ENCODE peak calls at places on chromosome 5, in ten cellular contexts. M is COR-L47, I is cardiac fibroblast, L is D341Med, J is psoas muscle, V is cardiac septum, B is stomach, K is HTR-8/SVneo, T is RPMI7951, N is amniotic epithelial cell. F is an unnamed sample.
A peak's percentile ranks its signal among the peaks of the same experiment; 100 is the strongest.

GRCh38 chr5:109452661-109453060 is 42.9 kb upstream of the PJA2 start:
- DNase-seq in I (no peak), L (no peak), M (no peak), K (no peak), V (no peak), N (no peak), J (no peak), B (no peak), T (no peak), F (no peak)

GRCh38 chr5:154740483-154740882 is 14.7 kb upstream of the LARP1 start:
- DNase-seq in J (peak; percentile 78), L (no peak), K (no peak), I (peak; percentile 62), M (no peak), T (no peak), V (no peak), N (peak; percentile 88), B (peak; percentile 70), F (peak; percentile 63)

GRCh38 chr5:78677777-78678668 is 29.5 kb upstream of the LHFPL2 start:
- DNase-seq in B (no peak), N (peak; percentile 98), V (no peak), J (peak; percentile 76), T (peak; percentile 96), L (no peak), K (peak; percentile 28), I (peak; percentile 98), M (no peak), F (peak; percentile 83)

GRCh38 chr5:179798144-179798770 is 4.5 kb downstream of the LTC4S start:
- DNase-seq in T (no peak), I (no peak), K (no peak), M (no peak), L (no peak), B (no peak), V (no peak), N (no peak), J (no peak), F (no peak)

GRCh38 chr5:9173281-9174048 is 372.4 kb downstream of the SEMA5A start:
- DNase-seq in L (no peak), N (peak; percentile 61), M (no peak), T (peak; percentile 69), I (peak; percentile 96), J (no peak), V (no peak), B (no peak), K (no peak), F (peak; percentile 65)

GRCh38 chr5:168291961-168292782 is 727 bp downstream of the WWC1 start:
- DNase-seq in B (no peak), I (no peak), T (no peak), M (peak; percentile 30), L (peak; percentile 73), K (no peak), J (peak; percentile 45), V (no peak), N (no peak), F (peak; percentile 26)

GRCh38 chr5:155839251-155840037 is 487.5 kb upstream of the SGCD start:
- DNase-seq in L (peak; percentile 48), M (peak; percentile 30), K (no peak), J (no peak), I (no peak), T (peak; percentile 1), V (no peak), B (no peak), N (no peak), F (peak; percentile 12)

GRCh38 chr5:140632366-140633080 is 452 bp downstream of the CD14 start:
- DNase-seq in K (no peak), T (peak; percentile 5), L (no peak), N (peak; percentile 48), V (peak; percentile 78), J (peak; percentile 80), I (peak; percentile 43), B (peak; percentile 58), M (peak; percentile 14), F (peak; percentile 51)

GRCh38 chr5:135456238-135457099 is 4.3 kb upstream of the TIFAB start:
- DNase-seq in I (peak; percentile 89), N (peak; percentile 86), J (no peak), L (no peak), M (no peak), K (peak; percentile 39), T (peak; percentile 93), B (peak; percentile 49), V (peak; percentile 75), F (peak; percentile 91)

GRCh38 chr5:74762599-74762998 is 4.3 kb downstream of the GFM2 start:
- DNase-seq in M (no peak), I (peak; percentile 76), T (peak; percentile 77), L (no peak), V (no peak), B (no peak), J (no peak), K (peak; percentile 51), N (peak; percentile 96), F (peak; percentile 17)

GRCh38 chr5:168366124-168366523 is 74.7 kb downstream of the WWC1 start:
- DNase-seq in M (no peak), B (no peak), T (peak; percentile 62), K (peak; percentile 54), N (peak; percentile 73), L (no peak), V (no peak), J (no peak), I (peak; percentile 53), F (peak; percentile 80)

GRCh38 chr5:59598547-59598874 is 295.0 kb downstream of the PDE4D start:
- DNase-seq in I (no peak), N (no peak), J (no peak), K (no peak), M (no peak), T (peak; percentile 23), L (no peak), V (no peak), B (no peak), F (no peak)

GRCh38 chr5:2536632-2537031 is 214.8 kb downstream of the IRX2 start:
- DNase-seq in K (no peak), N (no peak), I (no peak), T (no peak), M (no peak), V (no peak), J (no peak), B (no peak), L (no peak), F (no peak)

GRCh38 chr5:83197326-83197725 is 120.0 kb downstream of the XRCC4 start:
- DNase-seq in I (no peak), J (no peak), M (peak; percentile 55), N (no peak), K (no peak), V (no peak), B (no peak), L (no peak), T (no peak), F (no peak)

GRCh38 chr5:142720561-142721275 is 34.8 kb upstream of the FGF1 start:
- DNase-seq in M (peak; percentile 79), T (no peak), K (no peak), I (peak; percentile 66), N (peak; percentile 78), L (no peak), V (no peak), B (peak; percentile 77), J (no peak), F (no peak)

GRCh38 chr5:85590764-85591163 is 1027.0 kb upstream of the COX7C start:
- DNase-seq in K (no peak), L (no peak), I (no peak), M (no peak), V (no peak), B (no peak), T (no peak), N (no peak), J (no peak), F (no peak)

GRCh38 chr5:32283539-32284377 is 29.0 kb downstream of the MTMR12 start:
- DNase-seq in B (no peak), J (no peak), N (peak; percentile 49), V (no peak), L (no peak), I (peak; percentile 85), K (no peak), T (peak; percentile 6), M (no peak), F (no peak)

GRCh38 chr5:129204525-129204924 is 110.0 kb downstream of the ISOC1 start:
- DNase-seq in T (no peak), K (no peak), B (no peak), J (no peak), L (no peak), V (no peak), M (no peak), N (peak; percentile 21), I (peak; percentile 5), F (no peak)

GRCh38 chr5:180959661-180960060 is 29.0 kb upstream of the BTNL3 start:
- DNase-seq in M (no peak), N (no peak), I (no peak), J (no peak), T (peak; percentile 57), K (no peak), V (no peak), B (no peak), L (no peak), F (no peak)

GRCh38 chr5:143110591-143110990 is 292.9 kb downstream of the NR3C1 start:
- DNase-seq in L (no peak), B (no peak), N (no peak), M (no peak), T (no peak), I (peak; percentile 22), K (no peak), V (no peak), J (no peak), F (peak; percentile 34)

GRCh38 chr5:42756630-42757601 is at the start of gene CCDC152:
- DNase-seq in I (peak; percentile 27), K (peak; percentile 25), L (no peak), B (peak; percentile 20), V (peak; percentile 67), M (peak; percentile 52), N (peak; percentile 44), J (peak; percentile 51), T (peak; percentile 79), F (peak; percentile 6)

GRCh38 chr5:168651654-168652053 is 72.5 kb upstream of the PANK3 start:
- DNase-seq in J (no peak), K (peak; percentile 60), I (peak; percentile 94), L (no peak), T (peak; percentile 82), V (no peak), M (no peak), N (peak; percentile 75), B (no peak), F (peak; percentile 85)

GRCh38 chr5:28012538-28012937 is 974.2 kb upstream of the CDH9 start:
- DNase-seq in N (no peak), B (no peak), M (no peak), I (peak; percentile 2), J (no peak), T (peak; percentile 52), K (no peak), V (no peak), L (no peak), F (no peak)

GRCh38 chr5:5751987-5752386 is 329.5 kb downstream of the ICE1 start:
- DNase-seq in I (no peak), L (no peak), K (no peak), T (no peak), J (no peak), V (no peak), M (no peak), N (no peak), B (no peak), F (no peak)

GRCh38 chr5:125823572-125823971 is 599.6 kb upstream of the GRAMD2B start:
- DNase-seq in I (peak; percentile 59), T (peak; percentile 73), J (no peak), L (no peak), N (peak; percentile 14), K (no peak), M (no peak), V (no peak), B (no peak), F (no peak)

GRCh38 chr5:135005076-135005475 is 29.0 kb downstream of the PITX1 start:
- DNase-seq in I (no peak), L (peak; percentile 17), B (no peak), N (no peak), V (peak; percentile 56), J (no peak), K (no peak), T (no peak), M (no peak), F (no peak)

GRCh38 chr5:96209829-96210228 is 223.2 kb downstream of the PCSK1 start:
- DNase-seq in M (no peak), N (peak; percentile 74), J (no peak), K (no peak), I (peak; percentile 93), L (no peak), B (no peak), V (no peak), T (peak; percentile 38), F (peak; percentile 30)

GRCh38 chr5:73152411-73153388 is 20.3 kb upstream of the TMEM174 start:
- DNase-seq in T (no peak), B (no peak), I (no peak), N (no peak), J (no peak), K (no peak), V (no peak), M (no peak), L (no peak), F (no peak)

F was measured in GM03348.